ENCODE peak calls at places on chromosome 2, in four cellular contexts. S is heart right ventricle, A is hepatocyte, K is AG04450. B is an unnamed sample.

GRCh38 chr2:153963247-153963646 is 91.5 kb downstream of the GALNT13 start:
- DNase-seq in S (no peak), A (no peak), K (no peak), B (no peak)

GRCh38 chr2:30445266-30445821 is 1.7 kb upstream of the LCLAT1 start:
- DNase-seq in S (no peak), A (no peak), K (no peak), B (no peak)

GRCh38 chr2:136319227-136319626 is 201.3 kb upstream of the CXCR4 start:
- DNase-seq in S (no peak), A (no peak), K (no peak), B (no peak)

GRCh38 chr2:126971481-126972271 is 73.0 kb downstream of the TEX51 start:
- DNase-seq in S (peak; percentile 63), A (peak; percentile 88), K (peak; percentile 21), B (peak; percentile 6)

GRCh38 chr2:149399934-149400615 is 69.7 kb downstream of the LYPD6 start:
- DNase-seq in S (no peak), A (no peak), K (no peak), B (no peak)

GRCh38 chr2:239329972-239330572 is 70.7 kb downstream of the HDAC4 start:
- DNase-seq in S (peak; percentile 51), A (no peak), K (no peak), B (no peak)

GRCh38 chr2:96969321-96969720 is 17.1 kb downstream of the FAM178B start:
- DNase-seq in S (no peak), A (no peak), K (no peak), B (no peak)

GRCh38 chr2:169828141-169828811 is 1.0 kb downstream of the UBR3 start:
- DNase-seq in S (no peak), A (peak; percentile 49), K (no peak), B (no peak)

GRCh38 chr2:12251749-12252148 is 465.0 kb upstream of the TRIB2 start:
- DNase-seq in S (no peak), A (no peak), K (no peak), B (no peak)

GRCh38 chr2:191936882-191937405 is 90.1 kb upstream of the CAVIN2 start:
- DNase-seq in S (no peak), A (no peak), K (no peak), B (no peak)

GRCh38 chr2:44392338-44392943 is 30.7 kb downstream of the CAMKMT start:
- DNase-seq in S (no peak), A (peak; percentile 65), K (no peak), B (peak; percentile 8)

GRCh38 chr2:40497251-40497859 is 45.5 kb upstream of the SLC8A1 start:
- DNase-seq in S (no peak), A (no peak), K (no peak), B (no peak)

GRCh38 chr2:10162586-10163497 is 40.3 kb downstream of the RRM2 start:
- DNase-seq in S (no peak), A (no peak), K (no peak), B (no peak)

GRCh38 chr2:24635181-24635580 is 144.1 kb downstream of the NCOA1 start:
- DNase-seq in S (no peak), A (no peak), K (no peak), B (no peak)

GRCh38 chr2:136116813-136117390 is 1.0 kb downstream of the CXCR4 start:
- DNase-seq in S (peak; percentile 49), A (peak; percentile 34), K (no peak), B (no peak)

GRCh38 chr2:3728104-3729054 is 25.0 kb downstream of the DCDC2C start:
- DNase-seq in S (no peak), A (peak; percentile 72), K (peak; percentile 26), B (peak; percentile 33)

GRCh38 chr2:178069551-178069950 is 3.0 kb downstream of the PDE11A start:
- DNase-seq in S (no peak), A (no peak), K (no peak), B (no peak)

GRCh38 chr2:7028846-7029245 is 111.6 kb downstream of the RNF144A start:
- DNase-seq in S (no peak), A (no peak), K (no peak), B (no peak)

DNA sequence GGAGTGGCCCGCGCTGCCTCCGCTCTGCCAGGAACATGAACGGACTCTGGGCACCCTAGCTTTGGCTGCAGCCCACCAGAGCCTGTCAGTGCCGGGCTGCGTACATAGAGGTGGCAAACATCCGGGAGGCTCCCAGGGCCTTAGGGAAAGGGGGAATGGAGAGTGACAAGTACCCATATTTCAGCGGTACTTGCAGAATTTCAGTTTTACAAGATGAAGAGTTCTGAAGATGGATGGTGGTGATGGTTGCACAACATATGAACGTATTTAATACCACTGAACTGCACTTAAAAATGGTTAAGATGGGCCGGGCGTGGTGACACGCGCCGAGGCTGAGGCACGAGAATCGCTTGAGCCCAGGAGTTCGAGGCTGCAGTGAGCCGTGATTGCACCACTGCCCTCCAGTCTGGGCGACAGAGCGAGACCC is 873 bp downstream of the MTHFD2 start:
- DNase-seq in S (no peak), A (no peak), K (no peak), B (no peak)
- TF ChIP-seq CTCF in S (no peak), A (no peak), K (no peak), B (no peak)

DNA sequence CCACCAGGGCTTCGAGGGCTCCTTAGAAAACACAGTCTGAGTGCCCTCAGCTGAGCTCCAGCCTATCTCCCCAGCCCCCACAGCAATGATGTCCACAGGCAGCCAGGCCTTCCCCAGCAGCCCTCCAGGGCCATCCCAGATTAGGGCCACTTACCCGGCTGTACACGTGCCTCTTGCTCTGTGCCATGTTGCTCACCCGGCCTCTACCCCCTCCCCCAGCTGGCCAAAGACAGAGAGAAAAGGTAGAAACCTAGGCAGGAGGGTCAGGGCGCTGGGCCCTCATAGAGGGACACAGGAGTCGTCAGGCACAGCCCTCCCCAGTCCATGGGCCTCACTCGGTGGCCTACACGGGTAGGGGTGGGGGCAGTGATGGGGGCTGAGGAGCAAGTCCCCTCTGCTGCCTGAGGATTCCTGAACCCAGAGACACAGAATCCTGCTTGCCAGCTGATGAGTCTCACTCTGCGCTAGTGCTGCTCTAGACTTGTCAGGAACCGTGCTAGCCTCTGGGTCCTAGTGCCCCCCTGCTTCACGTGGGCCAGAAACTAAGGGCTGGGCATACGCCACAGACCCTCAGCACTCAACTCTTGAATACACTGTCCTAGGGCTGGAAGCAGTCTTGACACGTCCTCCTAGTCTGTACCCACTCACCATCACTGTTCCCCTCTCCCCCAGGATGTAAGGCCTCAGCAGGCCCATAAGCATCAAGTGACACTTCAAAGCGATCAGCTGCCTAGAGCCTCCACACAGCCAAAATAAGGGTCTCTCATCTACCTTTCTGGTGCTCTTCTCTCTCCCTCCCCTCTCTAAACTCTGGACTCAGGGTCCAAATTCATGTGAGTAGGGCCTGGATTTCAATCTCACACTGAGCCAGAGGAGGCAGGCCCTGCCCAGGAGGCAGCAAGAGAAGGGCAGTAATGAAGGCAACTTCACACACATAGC is at the start of gene DCTN1:
- DNase-seq in S (no peak), A (peak; percentile 74), K (peak; percentile 45), B (no peak)
- H3K4me3 ChIP-seq in S (peak within 1 kb of the TSS; percentile 52), A (no peak within 1 kb of the TSS), K (peak within 1 kb of the TSS; percentile 72), B (peak within 1 kb of the TSS; percentile 44)

GRCh38 chr2:174776686-174777085 is 12.4 kb upstream of the CHRNA1 start:
- DNase-seq in S (no peak), A (no peak), K (no peak), B (no peak)
- TF ChIP-seq CTCF in S (no peak), A (no peak), K (no peak), B (no peak)

DNA sequence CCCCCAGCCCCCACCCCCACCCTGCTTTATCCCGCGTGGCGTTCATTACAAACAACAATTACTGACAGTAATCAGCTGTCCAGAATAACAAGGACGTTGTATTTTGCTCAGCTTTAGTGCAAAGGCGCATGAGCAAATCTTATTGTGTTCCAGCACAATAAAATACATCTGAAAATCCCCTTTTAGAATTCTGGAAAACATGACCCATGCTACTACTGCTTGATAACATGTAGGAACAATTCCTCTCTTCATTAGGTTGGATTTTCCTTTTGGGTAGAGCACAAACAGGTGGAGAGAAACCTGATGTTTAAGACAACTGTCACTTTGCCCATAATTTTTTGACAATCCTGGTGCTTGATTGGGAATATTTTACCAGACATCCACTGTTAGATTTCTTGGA is 102.4 kb downstream of the CPO start:
- DNase-seq in S (no peak), A (no peak), K (no peak), B (no peak)
- H3K4me3 ChIP-seq in S (peak overlapping the region; percentile 21), A (no peak overlapping the region), K (no peak overlapping the region), B (no peak overlapping the region)

GRCh38 chr2:2142350-2142749 is 188.7 kb downstream of the MYT1L start:
- DNase-seq in S (no peak), A (no peak), K (no peak), B (no peak)
- TF ChIP-seq CTCF in S (no peak), A (no peak), K (no peak), B (no peak)

GRCh38 chr2:101500860-101501259 is 25.9 kb upstream of the RFX8 start:
- DNase-seq in S (no peak), A (no peak), K (no peak), B (no peak)

GRCh38 chr2:101502095-101502494 is 27.2 kb upstream of the RFX8 start:
- DNase-seq in S (no peak), A (no peak), K (no peak), B (no peak)

GRCh38 chr2:101496279-101496678 is 21.4 kb upstream of the RFX8 start:
- DNase-seq in S (no peak), A (no peak), K (no peak), B (no peak)

GRCh38 chr2:101501443-101501842 is 26.5 kb upstream of the RFX8 start:
- DNase-seq in S (no peak), A (no peak), K (no peak), B (peak; percentile 41)

GRCh38 chr2:101500175-101500574 is 25.3 kb upstream of the RFX8 start:
- DNase-seq in S (no peak), A (no peak), K (no peak), B (peak; percentile 94)
- H3K4me3 ChIP-seq in S (no peak overlapping the region), A (no peak overlapping the region), K (no peak overlapping the region), B (no peak overlapping the region)

DNA sequence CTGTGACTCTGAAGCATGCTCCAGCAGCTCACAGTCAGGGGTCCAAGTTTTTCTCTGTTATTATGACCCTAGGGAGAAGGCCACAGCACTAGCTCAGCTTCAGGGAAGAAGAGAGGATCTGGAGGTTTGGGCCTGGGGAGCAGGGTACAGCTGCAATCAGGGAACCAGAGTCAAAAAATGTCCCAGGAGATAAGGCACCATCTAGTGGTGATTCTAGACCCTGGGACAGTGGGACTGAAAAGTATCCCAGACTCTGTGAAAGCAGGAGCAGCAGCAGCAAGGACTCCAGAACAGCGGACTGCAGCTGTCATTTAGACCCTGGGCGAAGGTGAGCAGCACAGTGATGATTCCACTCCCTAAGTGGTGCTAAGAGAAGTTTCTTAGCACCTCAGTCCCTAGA is 278.4 kb upstream of the DDX18 start:
- DNase-seq in S (no peak), A (peak; percentile 47), K (no peak), B (no peak)
- TF ChIP-seq CTCF in S (no peak), A (peak; percentile 52), K (no peak), B (peak; percentile 8)

DNA sequence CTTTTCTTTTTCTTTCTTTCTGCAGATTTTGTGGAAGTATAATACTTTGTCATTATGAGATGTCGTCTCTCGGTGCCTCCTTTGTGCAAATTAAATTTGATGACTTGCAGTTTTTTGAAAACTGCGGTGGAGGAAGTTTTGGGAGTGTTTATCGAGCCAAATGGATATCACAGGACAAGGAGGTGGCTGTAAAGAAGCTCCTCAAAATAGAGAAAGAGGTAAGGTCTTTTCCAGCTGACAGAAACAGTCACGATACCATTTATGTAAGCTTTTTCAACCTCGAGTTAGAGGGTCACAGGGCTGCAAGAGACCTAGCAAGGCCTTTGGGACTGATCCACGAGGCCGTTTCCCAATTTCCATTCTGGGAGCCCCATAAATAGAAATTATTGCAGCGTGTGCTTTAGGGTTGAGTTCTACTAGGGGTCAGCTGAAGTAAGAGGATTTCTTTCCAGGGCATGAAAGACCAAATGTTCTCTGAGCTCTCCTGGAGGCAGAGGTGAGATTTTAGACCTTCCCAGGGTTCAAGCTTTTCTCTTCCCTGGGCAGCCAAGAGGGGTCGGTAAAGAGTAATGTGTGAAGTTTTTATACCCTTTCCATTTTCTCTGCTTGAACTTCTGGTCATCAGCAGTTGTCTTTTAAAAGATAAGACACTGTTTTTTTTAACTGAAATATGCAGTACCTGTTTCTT is 15.5 kb downstream of the MAP3K20 start:
- DNase-seq in S (peak; percentile 16), A (no peak), K (no peak), B (no peak)
- H3K4me3 ChIP-seq in S (peak overlapping the region; percentile 22), A (no peak overlapping the region), K (peak overlapping the region; percentile 40), B (no peak overlapping the region)